ENCODE peak calls at places on chromosomes 16 and 17, in four cellular contexts. X is HepG2, K is endothelial cell of umbilical vein, I is uterus. B is an unnamed sample. For H3K27me3, the result is how much of the 10 kb centered on the place peaks cover.

GRCh38 chr17:66654764-66655163 is 180.2 kb upstream of the CACNG5 start:
- DNase-seq in X (no peak), K (no peak), I (no peak), B (no peak)

GRCh38 chr16:81284995-81285600 is 29.7 kb upstream of the GAN start:
- DNase-seq in X (no peak), K (no peak), I (no peak), B (no peak)

GRCh38 chr17:13650096-13650675 is 48.5 kb upstream of the HS3ST3A1 start:
- DNase-seq in X (no peak), K (no peak), I (no peak), B (no peak)

GRCh38 chr16:75555213-75555706 is 792 bp downstream of the TMEM231 start:
- DNase-seq in X (peak), K (peak), I (peak), B (peak)

GRCh38 chr17:44473367-44473766 is 29.8 kb downstream of the GPATCH8 start:
- DNase-seq in X (no peak), K (no peak), I (no peak), B (no peak)

GRCh38 chr16:64305663-64306062 is 816.2 kb downstream of the CDH11 start:
- DNase-seq in X (no peak), K (no peak), I (no peak), B (no peak)

GRCh38 chr17:80967404-80967872 is 24.2 kb upstream of the CHMP6 start:
- DNase-seq in X (no peak), K (no peak), I (no peak), B (no peak)

GRCh38 chr17:73031472-73031871 is 61.0 kb downstream of the SLC39A11 start:
- DNase-seq in X (no peak), K (no peak), I (no peak), B (no peak)

GRCh38 chr17:48259710-48260291 is 152.2 kb downstream of the SNX11 start:
- DNase-seq in X (no peak), K (peak), I (no peak), B (no peak)

GRCh38 chr17:68594552-68594951 is 6.6 kb downstream of the FAM20A start:
- DNase-seq in X (no peak), K (no peak), I (no peak), B (no peak)

GRCh38 chr16:89993971-89994370 is 25.3 kb downstream of the DBNDD1 start:
- DNase-seq in X (no peak), K (no peak), I (no peak), B (no peak)

GRCh38 chr16:79278506-79278905 is 322.0 kb downstream of the MAF start:
- DNase-seq in X (no peak), K (no peak), I (no peak), B (no peak)

GRCh38 chr17:39235555-39236221 is 9.9 kb upstream of the STAC2 start:
- DNase-seq in X (peak), K (peak), I (no peak), B (peak)
- H3K27me3 ChIP-seq in X (under half), K (under half), I (under half), B (under half)

DNA sequence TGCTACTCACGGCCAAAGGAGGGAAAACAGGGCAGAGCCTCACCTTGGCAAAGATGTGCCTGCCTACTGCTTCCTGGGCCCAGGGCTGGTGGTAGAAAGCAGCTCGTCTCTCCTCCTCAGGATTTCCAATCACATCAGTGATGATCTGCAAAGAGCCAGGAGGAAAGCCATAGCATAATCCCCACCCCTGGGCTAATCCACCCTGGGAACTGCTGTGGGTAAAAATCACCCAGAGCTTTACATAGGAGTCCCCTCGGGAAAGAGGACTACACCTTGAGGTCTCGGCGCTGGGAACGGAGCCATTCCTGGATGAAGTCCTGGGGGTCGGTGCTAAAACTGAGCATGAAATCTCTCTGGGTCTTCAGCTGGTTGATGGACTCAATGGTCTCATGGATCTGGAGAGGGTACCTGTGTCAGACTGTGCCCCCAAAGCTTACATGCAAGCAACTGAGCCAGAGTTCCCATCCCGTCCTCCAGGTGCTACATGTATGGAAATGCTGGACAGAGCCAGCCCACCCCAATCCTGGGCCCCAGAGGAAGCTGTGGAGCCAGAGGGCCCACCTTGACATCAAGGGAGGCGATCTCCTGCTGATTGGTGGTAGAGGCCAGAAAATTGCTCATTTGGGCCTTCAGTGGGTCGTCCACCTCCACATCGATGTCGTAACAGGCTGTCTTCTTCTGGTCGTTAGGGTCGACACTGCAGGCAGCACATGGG is 5.7 kb upstream of the FTSJ3 start:
- DNase-seq in X (no peak), K (no peak), I (no peak), B (no peak)
- TF ChIP-seq POLR2A in X (peak), K (no peak), I (no peak), B (no peak)

GRCh38 chr16:49851468-49851787 is 4.5 kb downstream of the ZNF423 start:
- DNase-seq in X (no peak), K (peak), I (no peak), B (no peak)

GRCh38 chr16:49849037-49849436 is 6.9 kb downstream of the ZNF423 start:
- DNase-seq in X (no peak), K (no peak), I (no peak), B (no peak)

GRCh38 chr16:49850558-49851467 is 5.1 kb downstream of the ZNF423 start:
- DNase-seq in X (no peak), K (no peak), I (no peak), B (no peak)

GRCh38 chr16:49848530-49848929 is 7.4 kb downstream of the ZNF423 start:
- DNase-seq in X (no peak), K (no peak), I (no peak), B (no peak)

DNA sequence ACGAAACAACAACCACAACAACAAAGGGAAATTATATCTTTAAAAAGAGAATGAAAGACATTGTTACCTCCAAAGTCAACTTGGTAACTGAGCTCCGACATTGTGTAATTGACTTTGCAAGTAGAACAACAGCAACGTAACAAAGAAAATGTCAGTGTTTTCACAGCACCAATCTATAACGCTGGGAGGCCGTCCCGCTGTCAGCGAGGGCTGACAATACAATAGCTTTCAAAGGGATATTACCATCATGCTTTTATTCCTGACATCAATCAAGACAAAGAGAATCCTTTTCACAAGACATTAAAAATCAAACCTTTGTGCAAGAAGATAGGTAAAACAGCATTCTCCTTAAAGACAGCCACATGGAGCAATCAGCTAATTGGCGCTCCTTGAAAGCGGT is 6.2 kb downstream of the ZNF423 start:
- DNase-seq in X (no peak), K (no peak), I (no peak), B (no peak)
- H3K27me3 ChIP-seq in X (under half), K (under half), I (under half), B (under half)

DNA sequence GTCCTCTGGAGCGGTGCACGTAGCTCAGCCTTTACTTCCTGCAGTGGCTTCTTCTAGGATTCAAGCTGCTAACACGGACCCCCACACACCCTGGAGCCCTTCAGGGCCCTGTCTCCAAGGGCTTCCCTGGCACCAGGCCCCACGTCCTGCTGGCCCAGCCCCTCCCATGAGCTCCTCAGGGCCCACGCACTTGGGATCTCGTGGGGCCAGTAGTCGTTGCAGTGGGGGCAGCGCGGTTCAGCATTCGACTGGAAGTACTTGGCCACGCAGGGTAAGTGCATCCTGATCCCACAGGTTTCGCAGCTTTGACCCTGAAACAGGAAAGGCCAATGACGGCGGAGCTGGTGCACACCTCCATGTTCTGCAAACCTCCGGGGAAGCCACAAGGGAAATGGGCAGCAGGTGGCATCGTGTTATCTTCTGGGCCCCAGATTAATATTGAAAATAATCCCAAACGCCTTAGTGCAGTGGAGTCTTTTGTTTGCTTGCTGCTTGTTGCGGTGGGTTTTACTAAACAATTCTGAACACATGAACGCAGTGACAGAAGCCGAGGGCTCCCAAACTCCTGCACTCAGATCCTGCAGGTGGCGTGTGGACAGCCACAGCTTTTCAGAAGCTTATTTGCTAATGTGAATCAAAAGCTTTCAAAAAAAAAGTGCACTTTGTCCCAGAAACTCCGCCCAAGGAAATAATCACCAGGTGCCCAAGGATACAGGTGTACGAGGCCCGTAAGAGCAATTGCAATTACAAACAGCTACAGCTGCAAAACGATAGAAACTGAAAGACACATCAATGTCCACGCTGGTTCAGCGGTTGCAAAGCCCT is 22.4 kb downstream of the KDM8 start:
- DNase-seq in X (no peak), K (no peak), I (no peak), B (no peak)
- TF ChIP-seq POLR2A in X (no peak), K (no peak), I (no peak), B (no peak)

DNA sequence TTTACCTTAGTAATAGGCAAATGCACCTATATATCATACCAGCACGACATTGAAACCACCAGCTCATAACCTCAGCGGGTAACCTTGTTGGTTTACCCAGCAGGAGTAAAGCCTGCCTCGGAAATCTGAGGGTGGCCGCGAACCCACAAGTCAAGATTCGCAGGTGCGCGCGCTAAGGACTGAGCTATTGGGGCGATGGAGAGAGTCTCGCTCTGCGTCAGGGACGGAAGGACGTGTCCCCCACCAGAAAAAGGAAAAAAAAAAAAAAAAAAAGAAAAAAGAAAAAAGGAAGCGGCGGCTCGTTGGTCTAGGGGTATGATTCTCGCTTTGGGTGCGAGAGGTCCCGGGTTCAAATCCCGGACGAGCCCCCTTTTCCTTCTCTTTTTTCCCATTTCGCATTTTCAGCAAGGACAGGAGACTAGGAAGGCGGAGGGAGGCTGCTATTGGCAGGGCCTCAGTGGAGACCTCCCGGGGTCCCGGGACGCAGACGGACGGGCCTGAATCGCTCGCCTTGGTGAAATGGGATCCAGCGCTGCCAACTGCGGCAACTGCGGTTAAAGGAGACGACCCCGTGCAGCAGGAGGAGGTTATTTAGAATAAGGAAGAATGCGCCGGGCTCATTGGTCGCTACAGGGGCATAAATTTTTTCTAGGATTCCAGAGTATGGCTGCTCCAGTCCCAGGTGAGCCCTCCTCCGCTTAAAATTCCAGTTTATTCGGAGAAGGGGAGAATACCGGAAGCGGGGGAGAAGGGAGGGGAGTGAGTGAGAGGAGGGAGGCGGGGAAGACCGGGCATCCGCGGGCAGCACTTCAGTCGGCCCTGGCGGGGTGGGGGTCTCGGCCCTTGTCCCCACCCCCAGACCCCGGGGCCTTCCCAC is at the start of gene OR1F1:
- DNase-seq in X (peak), K (no peak), I (no peak), B (no peak)
- H3K27me3 ChIP-seq in X (under half), K (under half), I (half or more), B (under half)

GRCh38 chr17:78173025-78173715 is 4.8 kb downstream of the SYNGR2 start:
- DNase-seq in X (no peak), K (no peak), I (peak), B (no peak)

GRCh38 chr17:78174332-78174869 is 6.0 kb downstream of the SYNGR2 start:
- DNase-seq in X (no peak), K (peak), I (peak), B (peak)

GRCh38 chr17:78172284-78173024 is 4.1 kb downstream of the SYNGR2 start:
- DNase-seq in X (no peak), K (peak), I (peak), B (no peak)

GRCh38 chr17:78168906-78169793 is 769 bp downstream of the SYNGR2 start:
- DNase-seq in X (no peak), K (peak), I (peak), B (peak)

GRCh38 chr17:78170692-78171590 is 2.6 kb downstream of the SYNGR2 start:
- DNase-seq in X (no peak), K (no peak), I (no peak), B (no peak)
- TF ChIP-seq POLR2A in X (no peak), K (no peak), I (no peak), B (no peak)

GRCh38 chr16:17205279-17206139 is 265.3 kb downstream of the XYLT1 start:
- DNase-seq in X (no peak), K (no peak), I (no peak), B (no peak)
- H3K27me3 ChIP-seq in X (under half), K (under half), I (under half), B (under half)

DNA sequence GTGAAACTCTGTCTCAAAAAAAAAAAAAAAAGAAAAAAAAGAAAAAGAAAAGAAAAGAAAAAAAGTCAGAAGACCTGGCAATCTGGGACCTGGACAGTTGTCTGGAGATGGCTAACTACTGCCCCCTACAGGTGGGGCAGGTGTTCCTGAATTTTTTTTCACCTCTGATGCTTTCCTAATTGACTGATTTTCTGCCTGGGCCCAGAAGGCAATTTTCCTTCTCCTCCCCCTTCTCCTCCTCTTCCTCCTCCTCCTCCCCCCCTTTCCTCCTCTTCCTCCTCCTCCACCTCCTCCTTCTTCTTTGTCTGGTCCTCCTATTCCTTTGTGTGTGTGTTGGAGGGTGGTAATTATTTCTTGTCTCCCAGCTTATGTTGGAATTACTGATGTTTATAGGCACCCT is 26.7 kb downstream of the IRX5 start:
- DNase-seq in X (peak), K (no peak), I (no peak), B (no peak)
- TF ChIP-seq POLR2A in X (no peak), K (no peak), I (no peak), B (no peak)

DNA sequence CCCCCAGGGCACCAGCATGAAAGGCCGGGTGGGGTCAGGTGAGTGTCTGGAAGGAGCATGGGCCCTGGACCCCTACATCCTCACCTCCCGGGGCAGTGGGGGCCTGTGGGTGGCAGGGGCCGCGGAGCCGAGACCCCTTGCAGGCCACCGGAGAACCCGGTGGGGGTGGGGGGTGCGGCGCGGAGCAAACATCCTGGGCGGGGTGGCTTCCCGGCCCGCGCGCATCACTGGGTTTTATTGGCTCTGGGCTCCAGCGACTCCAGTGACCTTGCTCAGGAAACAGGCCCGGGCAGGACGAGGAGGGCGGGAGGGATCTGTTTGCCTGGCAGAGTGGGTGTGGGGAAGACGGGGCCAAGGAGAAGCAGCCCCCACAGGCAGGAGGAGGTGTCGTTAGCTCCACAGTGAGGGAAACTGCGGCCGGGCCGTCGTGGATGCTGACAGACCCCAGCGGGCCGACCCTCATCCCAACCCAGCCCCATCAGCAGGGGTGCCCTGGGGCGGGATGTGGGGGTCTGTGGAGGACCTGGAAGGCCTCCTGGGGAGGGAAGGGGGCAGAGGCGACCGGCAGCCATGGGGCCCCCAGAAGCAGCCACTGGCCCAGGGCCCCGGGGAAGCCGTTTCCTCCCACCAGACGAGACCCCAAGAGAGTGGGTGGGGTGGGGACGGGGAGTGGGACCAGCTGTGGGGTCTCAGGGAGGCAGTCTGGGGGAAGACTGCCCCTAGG is 10.6 kb downstream of the SSTR5 start:
- DNase-seq in X (peak), K (peak), I (no peak), B (no peak)
- H3K27me3 ChIP-seq in X (under half), K (under half), I (under half), B (under half)

B was measured in right lobe of liver.